ENCODE peak calls at places on chromosomes 4 and X, in nine cellular contexts. O is heart left ventricle; C is suprapubic skin; J is ovary; Z is body of pancreas; M is transverse colon; D is PC-3; N is NT2/D1; W is CD8-positive, alpha-beta T cell. F is an unnamed sample.

GRCh38 chr4:113472864-113473263 is 288.7 kb downstream of the CAMK2D start:
- DNase-seq in O (no peak), C (no peak), J (no peak), Z (no peak), M (no peak), D (no peak), N (no peak), W (no peak), F (no peak)

GRCh38 chr4:184503869-184504300 is 29.5 kb upstream of the IRF2 start:
- DNase-seq in O (no peak), C (no peak), J (no peak), Z (peak; percentile 12), M (no peak), D (no peak), N (no peak), W (peak; percentile 20), F (no peak)

GRCh38 chr4:25900901-25901500 is 13.0 kb upstream of the SMIM20 start:
- DNase-seq in O (no peak), C (no peak), J (no peak), Z (no peak), M (no peak), D (no peak), N (no peak), W (no peak), F (no peak)

GRCh38 chr4:7650606-7651400 is 216.1 kb upstream of the PSAPL1 start:
- DNase-seq in O (no peak), C (no peak), J (peak; percentile 43), Z (no peak), M (no peak), D (peak; percentile 62), N (peak; percentile 77), W (no peak), F (no peak)

GRCh38 chr4:112284166-112284565 is 1.5 kb downstream of the TIFA start:
- DNase-seq in O (no peak), C (no peak), J (no peak), Z (no peak), M (no peak), D (peak; percentile 2), N (no peak), W (no peak), F (no peak)

GRCh38 chrX:69424161-69424560 is 80.0 kb upstream of the NALF2 start:
- DNase-seq in O (no peak), C (no peak), J (no peak), Z (no peak), M (no peak), D (peak; percentile 22), N (no peak), W (no peak), F (no peak)

GRCh38 chr4:88030565-88031310 is 23.3 kb downstream of the PKD2 start:
- DNase-seq in O (no peak), C (no peak), J (no peak), Z (no peak), M (no peak), D (no peak), N (no peak), W (no peak), F (no peak)

GRCh38 chrX:45760187-45760742 is 559.6 kb upstream of the DIPK2B start:
- DNase-seq in O (no peak), C (no peak), J (no peak), Z (no peak), M (no peak), D (no peak), N (no peak), W (no peak), F (no peak)

GRCh38 chrX:110418220-110418856 is 59.7 kb downstream of the RTL9 start:
- DNase-seq in O (no peak), C (no peak), J (peak; percentile 31), Z (peak; percentile 53), M (no peak), D (peak; percentile 67), N (no peak), W (no peak), F (peak; percentile 57)

GRCh38 chr4:182174979-182175378 is 68.2 kb upstream of the TENM3 start:
- DNase-seq in O (no peak), C (no peak), J (no peak), Z (no peak), M (no peak), D (no peak), N (no peak), W (no peak), F (no peak)

GRCh38 chrX:40063555-40063954 is 34.2 kb downstream of the BCOR start:
- DNase-seq in O (no peak), C (no peak), J (no peak), Z (peak; percentile 49), M (no peak), D (no peak), N (no peak), W (no peak), F (no peak)

GRCh38 chr4:81722229-81722900 is 250.7 kb upstream of the RASGEF1B start:
- DNase-seq in O (no peak), C (no peak), J (no peak), Z (peak; percentile 8), M (peak; percentile 14), D (no peak), N (no peak), W (no peak), F (no peak)

GRCh38 chr4:84971319-84971932 is 4.9 kb upstream of the WDFY3 start:
- DNase-seq in O (no peak), C (no peak), J (no peak), Z (no peak), M (no peak), D (peak; percentile 59), N (no peak), W (no peak), F (no peak)

GRCh38 chr4:74624351-74625151 is 169.8 kb downstream of the BTC start:
- DNase-seq in O (no peak), C (no peak), J (no peak), Z (no peak), M (no peak), D (peak; percentile 91), N (no peak), W (no peak), F (no peak)

GRCh38 chrX:22314692-22315091 is 42.0 kb downstream of the CBLL2 start:
- DNase-seq in O (no peak), C (no peak), J (no peak), Z (no peak), M (no peak), D (peak; percentile 23), N (no peak), W (no peak), F (no peak)

GRCh38 chr4:122003335-122003734 is 51.5 kb upstream of the TRPC3 start:
- DNase-seq in O (no peak), C (no peak), J (no peak), Z (peak; percentile 14), M (peak; percentile 48), D (peak; percentile 44), N (no peak), W (no peak), F (no peak)

DNA sequence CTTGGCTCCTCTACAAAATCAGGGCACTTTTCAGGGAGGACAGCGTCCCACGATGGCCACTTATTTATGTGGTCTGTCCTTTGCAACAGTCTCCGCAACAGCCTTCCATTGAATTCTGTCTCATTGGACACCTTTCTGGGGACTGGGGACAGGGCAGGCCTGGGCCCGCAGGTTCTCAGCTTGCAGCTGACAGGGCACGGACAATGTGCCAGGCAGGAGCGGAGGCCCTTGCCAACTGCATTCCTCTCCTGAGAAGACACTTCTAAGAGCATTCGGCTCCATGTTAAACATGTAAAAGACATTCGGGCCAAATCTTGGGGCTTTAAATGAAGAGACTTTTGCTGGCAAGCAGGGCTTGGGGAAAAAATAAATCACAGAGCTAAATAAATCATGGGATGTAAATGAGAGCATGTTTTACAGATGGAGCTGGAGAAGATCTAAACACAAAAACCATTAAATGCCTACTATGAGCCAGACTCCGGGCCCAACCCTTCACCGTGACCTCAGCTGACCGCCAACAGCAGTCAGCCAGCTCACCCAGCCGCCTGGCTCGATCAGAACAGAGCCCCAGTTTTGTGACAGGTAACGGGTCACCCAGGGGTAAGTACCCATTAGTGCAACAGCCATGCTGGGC is 14.9 kb downstream of the WDR1 start:
- DNase-seq in O (no peak), C (peak; percentile 52), J (no peak), Z (no peak), M (no peak), D (no peak), N (no peak), W (no peak), F (no peak)
- H3K4me1 ChIP-seq in O (peaks cover 84% of the 10 kb centered on the region), C (peaks cover 96% of the 10 kb centered on the region), J (peaks cover 15% of the 10 kb centered on the region), Z (peaks cover 1% of the 10 kb centered on the region), M (peaks cover 51% of the 10 kb centered on the region), D (peaks cover 46% of the 10 kb centered on the region), N (peaks cover 32% of the 10 kb centered on the region), W (peaks cover 97% of the 10 kb centered on the region), F (peaks cover 45% of the 10 kb centered on the region)

DNA sequence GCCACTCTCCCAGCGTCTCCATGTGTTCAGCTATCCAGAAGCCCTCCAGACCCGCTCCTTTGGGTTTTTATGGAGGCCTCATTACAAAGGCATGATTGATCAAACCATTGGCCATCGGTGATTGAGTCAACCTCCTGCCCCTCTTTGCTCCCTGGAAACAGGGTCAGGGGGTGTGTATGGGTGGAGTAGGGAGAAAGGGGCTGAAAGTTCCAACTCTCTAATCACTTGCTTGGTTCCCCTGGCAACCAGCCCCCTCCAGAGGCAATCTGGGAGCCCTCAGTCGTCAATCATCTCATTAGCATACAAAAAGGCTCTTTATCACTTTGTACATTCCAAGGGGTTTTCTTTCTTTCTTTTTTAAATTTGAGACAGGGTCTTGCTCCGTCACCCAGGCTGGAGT is 2.3 kb downstream of the TRIM2 start:
- DNase-seq in O (no peak), C (no peak), J (no peak), Z (no peak), M (no peak), D (no peak), N (peak; percentile 84), W (no peak), F (no peak)
- H3K4me3 ChIP-seq in O (no peak overlapping the region), C (no peak overlapping the region), J (no peak overlapping the region), Z (no peak overlapping the region), M (peak overlapping the region; percentile 49), D (no peak overlapping the region), N (no peak overlapping the region), W (no peak overlapping the region), F (no peak overlapping the region)

DNA sequence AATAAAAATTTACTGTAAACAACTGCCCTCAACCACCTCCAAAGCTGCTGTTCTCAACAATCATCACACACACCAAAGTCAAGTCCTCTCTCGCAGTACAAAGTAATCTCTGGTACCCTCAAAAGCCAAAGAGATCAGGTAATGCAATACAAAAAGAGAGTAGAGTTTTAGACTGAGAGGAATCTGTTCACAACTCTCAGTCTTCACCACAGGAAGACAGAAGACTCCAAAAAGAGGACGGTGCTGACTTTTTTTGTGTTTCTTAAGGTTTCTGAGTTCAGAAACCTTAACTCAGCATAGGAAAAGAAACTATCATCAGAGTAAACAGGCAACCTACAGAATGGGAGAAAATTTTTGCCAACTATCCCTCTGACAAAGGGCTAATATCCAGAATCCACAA is 1072.3 kb upstream of the DIAPH2 start:
- DNase-seq in O (no peak), C (no peak), J (no peak), Z (no peak), M (no peak), D (no peak), N (no peak), W (no peak), F (no peak)
- H3K4me1 ChIP-seq in O (no peaks in the 10 kb centered on the region), C (no peaks in the 10 kb centered on the region), J (no peaks in the 10 kb centered on the region), Z (no peaks in the 10 kb centered on the region), M (no peaks in the 10 kb centered on the region), D (no peaks in the 10 kb centered on the region), N (no peaks in the 10 kb centered on the region), W (no peaks in the 10 kb centered on the region), F (no peaks in the 10 kb centered on the region)

DNA sequence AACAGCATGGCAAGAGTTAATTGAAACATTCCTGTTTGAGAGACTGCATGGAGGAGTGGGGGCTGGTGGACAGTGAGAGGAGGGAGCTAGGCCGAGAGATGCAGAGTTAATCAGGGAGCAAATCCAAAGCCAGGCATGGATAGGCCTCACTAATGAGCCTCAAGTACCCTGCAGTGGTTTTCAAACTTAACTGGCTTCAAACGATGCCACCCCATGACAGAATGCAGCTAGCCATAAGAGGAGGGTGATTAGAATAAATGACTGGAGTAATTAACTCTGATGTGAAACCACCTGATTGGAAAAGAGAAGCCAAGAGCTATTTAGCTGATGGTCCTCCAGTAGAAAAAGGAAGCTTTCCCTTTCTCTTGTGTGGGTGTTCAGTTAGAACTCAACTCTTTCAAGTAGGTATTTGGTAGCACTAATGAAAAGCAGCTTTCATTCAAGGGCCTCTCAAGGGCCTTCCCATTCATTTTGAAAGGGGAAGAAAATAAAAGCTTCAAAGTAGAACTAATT is 215.4 kb upstream of the MAB21L2 start:
- DNase-seq in O (no peak), C (no peak), J (no peak), Z (no peak), M (no peak), D (no peak), N (peak; percentile 35), W (no peak), F (no peak)
- H3K4me3 ChIP-seq in O (no peak overlapping the region), C (no peak overlapping the region), J (no peak overlapping the region), Z (no peak overlapping the region), M (no peak overlapping the region), D (no peak overlapping the region), N (no peak overlapping the region), W (no peak overlapping the region), F (no peak overlapping the region)

F was measured in lung.